ENCODE peak calls at places on chromosomes 4 and X, in five cellular contexts. X, C, S, T and I are unnamed samples.

GRCh38 chr4:147578611-147579010 is 38.6 kb upstream of the TMEM184C start:
- DNase-seq in X (no peak), C (no peak), S (no peak), T (no peak), I (no peak)

GRCh38 chr4:86898562-86898961 is 6.3 kb upstream of the C4orf36 start:
- DNase-seq in X (peak; percentile 16), C (peak; percentile 6), S (peak; percentile 25), T (no peak), I (peak; percentile 32)

GRCh38 chr4:168388890-168389289 is 70.3 kb upstream of the DDX60 start:
- DNase-seq in X (no peak), C (no peak), S (peak; percentile 33), T (peak; percentile 53), I (no peak)

GRCh38 chrX:152895724-152896420 is 2.0 kb upstream of the ZNF185 start:
- DNase-seq in X (no peak), C (peak; percentile 95), S (peak; percentile 93), T (no peak), I (no peak)

GRCh38 chrX:123818243-123818642 is 41.6 kb upstream of the XIAP start:
- DNase-seq in X (no peak), C (peak; percentile 34), S (peak; percentile 89), T (peak; percentile 63), I (no peak)

GRCh38 chr4:172083236-172083635 is 270.0 kb downstream of the GALNTL6 start:
- DNase-seq in X (no peak), C (no peak), S (no peak), T (no peak), I (no peak)

GRCh38 chr4:91837608-91838029 is 466.1 kb upstream of the GRID2 start:
- DNase-seq in X (no peak), C (no peak), S (peak; percentile 63), T (peak; percentile 74), I (no peak)

GRCh38 chr4:74161676-74162450 is 3.9 kb downstream of the MTHFD2L start:
- DNase-seq in X (no peak), C (no peak), S (no peak), T (peak; percentile 42), I (peak; percentile 39)

GRCh38 chr4:71026086-71026485 is 32.6 kb downstream of the DCK start:
- DNase-seq in X (no peak), C (no peak), S (peak; percentile 78), T (peak; percentile 80), I (no peak)

GRCh38 chr4:1488831-1489638 is 82.8 kb upstream of the NKX1-1 start:
- DNase-seq in X (no peak), C (no peak), S (no peak), T (no peak), I (no peak)

GRCh38 chr4:19623866-19624265 is 627.8 kb upstream of the SLIT2 start:
- DNase-seq in X (no peak), C (no peak), S (no peak), T (no peak), I (no peak)

GRCh38 chr4:169351860-169352259 is 81.1 kb upstream of the SH3RF1 start:
- DNase-seq in X (no peak), C (no peak), S (no peak), T (peak; percentile 96), I (peak; percentile 50)

GRCh38 chrX:115054876-115055275 is 37.5 kb upstream of the IL13RA2 start:
- DNase-seq in X (no peak), C (no peak), S (no peak), T (no peak), I (no peak)

GRCh38 chrX:27893211-27893610 is 85.4 kb downstream of the MAGEB10 start:
- DNase-seq in X (no peak), C (no peak), S (no peak), T (no peak), I (no peak)

GRCh38 chrX:53694642-53695041 is 8.1 kb upstream of the HUWE1 start:
- DNase-seq in X (no peak), C (no peak), S (no peak), T (no peak), I (no peak)

GRCh38 chr4:181685461-181685860 is 557.7 kb upstream of the TENM3 start:
- DNase-seq in X (no peak), C (no peak), S (no peak), T (peak; percentile 70), I (no peak)

GRCh38 chr4:40515398-40516293 is 114.0 kb downstream of the RBM47 start:
- DNase-seq in X (peak; percentile 91), C (peak; percentile 47), S (peak; percentile 5), T (no peak), I (peak; percentile 11)

GRCh38 chr4:109009909-109010308 is 247.1 kb upstream of the ETNPPL start:
- DNase-seq in X (no peak), C (no peak), S (no peak), T (peak; percentile 66), I (no peak)

GRCh38 chr4:38013461-38014366 is 53.5 kb downstream of the PTTG2 start:
- DNase-seq in X (no peak), C (no peak), S (peak; percentile 62), T (peak; percentile 38), I (no peak)

GRCh38 chr4:65007841-65008439 is 598.7 kb upstream of the TECRL start:
- DNase-seq in X (peak; percentile 53), C (peak; percentile 4), S (peak; percentile 86), T (peak; percentile 42), I (peak; percentile 73)

GRCh38 chr4:176011523-176011922 is 54.1 kb upstream of the WDR17 start:
- DNase-seq in X (no peak), C (no peak), S (no peak), T (peak; percentile 46), I (no peak)

GRCh38 chrX:1546601-1547275 is 9.8 kb upstream of the P2RY8 start:
- DNase-seq in X (no peak), C (no peak), S (no peak), T (no peak), I (no peak)

GRCh38 chr4:8754634-8755589 is 116.7 kb downstream of the HMX1 start:
- DNase-seq in X (no peak), C (no peak), S (no peak), T (no peak), I (no peak)

DNA sequence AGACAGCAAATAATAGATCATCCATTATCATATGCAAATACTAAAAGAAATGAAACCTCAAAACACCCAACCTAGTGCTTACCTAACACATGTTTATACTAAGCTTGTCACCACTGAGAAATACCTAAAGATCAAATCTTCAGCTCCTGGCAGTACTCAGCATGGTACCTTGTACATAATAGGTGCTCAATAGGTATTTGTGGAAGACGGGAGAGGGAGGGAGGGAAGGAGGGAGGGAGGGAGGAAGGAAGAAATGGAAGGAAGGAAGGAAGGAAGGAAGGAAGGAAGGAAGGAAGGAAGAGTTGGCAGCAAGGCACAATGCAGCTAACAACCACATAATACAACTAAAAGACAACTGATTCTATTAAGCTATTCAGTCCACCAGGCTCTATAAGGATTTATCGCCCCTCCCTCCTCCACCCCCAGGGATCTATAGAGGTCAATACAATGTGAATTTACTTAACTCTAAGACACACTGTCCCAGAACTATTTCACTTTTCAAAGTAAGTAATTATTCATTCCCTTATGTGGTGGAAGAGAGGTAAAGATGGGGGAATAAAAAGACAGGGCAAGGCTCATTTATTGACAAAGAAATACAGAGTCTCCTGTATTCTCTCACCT is 328.9 kb downstream of the PAPSS1 start:
- DNase-seq in X (no peak), C (no peak), S (no peak), T (no peak), I (no peak)
- H3K79me2 ChIP-seq in X (no peaks in the 10 kb centered on the region), C (no peaks in the 10 kb centered on the region), S (no peaks in the 10 kb centered on the region), T (no peaks in the 10 kb centered on the region), I (no peaks in the 10 kb centered on the region)

GRCh38 chrX:10395643-10396042 is 224.7 kb downstream of the MID1 start:
- DNase-seq in X (no peak), C (no peak), S (no peak), T (no peak), I (no peak)
- H3K79me2 ChIP-seq in X (no peaks in the 10 kb centered on the region), C (no peaks in the 10 kb centered on the region), S (no peaks in the 10 kb centered on the region), T (no peaks in the 10 kb centered on the region), I (no peaks in the 10 kb centered on the region)

DNA sequence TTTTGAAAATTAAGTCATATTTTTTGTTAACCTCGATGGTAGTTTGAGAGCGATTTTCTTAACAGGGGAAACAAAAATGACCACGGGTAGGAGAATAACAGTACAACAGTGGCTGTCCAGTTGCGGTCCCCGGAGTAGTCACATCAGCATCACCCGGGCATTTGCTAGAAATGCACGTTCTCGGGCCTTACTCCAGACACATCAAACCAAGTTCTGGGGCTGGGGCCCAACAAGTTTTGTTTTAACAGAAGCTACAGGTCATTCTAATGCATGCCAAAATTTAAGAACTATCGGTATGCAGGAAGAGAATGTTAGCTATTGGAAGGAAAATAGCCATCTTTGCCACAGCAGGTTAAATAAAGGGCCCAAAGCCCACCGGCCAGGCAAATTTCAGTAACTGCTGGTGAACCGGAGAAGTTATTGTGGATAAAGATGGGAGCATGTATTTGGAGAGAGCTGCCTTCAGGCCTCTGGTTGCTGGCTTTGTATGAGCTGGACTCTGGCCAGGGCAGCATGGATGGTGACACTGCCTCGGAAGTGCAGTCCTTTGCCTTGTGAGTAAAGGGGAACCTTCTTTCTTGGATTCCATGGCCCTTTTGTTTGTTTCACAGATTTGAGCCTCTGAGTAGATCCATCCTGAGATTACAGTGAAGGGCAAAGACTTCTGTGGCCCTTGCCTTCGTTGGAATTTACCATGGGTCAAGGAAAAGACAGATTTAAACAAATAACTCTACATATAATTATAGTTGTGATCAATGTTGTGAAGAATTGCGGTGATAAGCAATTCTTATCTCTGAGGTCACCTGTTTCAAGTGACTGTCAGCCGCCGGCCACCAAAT is 62.1 kb downstream of the TBC1D14 start:
- DNase-seq in X (no peak), C (no peak), S (no peak), T (no peak), I (no peak)
- H3K79me2 ChIP-seq in X (no peaks in the 10 kb centered on the region), C (peaks cover 4% of the 10 kb centered on the region), S (no peaks in the 10 kb centered on the region), T (no peaks in the 10 kb centered on the region), I (peaks cover 12% of the 10 kb centered on the region)

GRCh38 chr4:145501051-145501660 is 19.5 kb downstream of the SMAD1 start:
- DNase-seq in X (peak; percentile 96), C (no peak), S (no peak), T (no peak), I (no peak)

GRCh38 chr4:145498430-145498829 is 16.8 kb downstream of the SMAD1 start:
- DNase-seq in X (no peak), C (no peak), S (no peak), T (no peak), I (no peak)

GRCh38 chr4:145496292-145496691 is 14.6 kb downstream of the SMAD1 start:
- DNase-seq in X (no peak), C (no peak), S (peak; percentile 66), T (no peak), I (no peak)

GRCh38 chr4:145494666-145495065 is 13.0 kb downstream of the SMAD1 start:
- DNase-seq in X (peak; percentile 55), C (no peak), S (no peak), T (no peak), I (no peak)

DNA sequence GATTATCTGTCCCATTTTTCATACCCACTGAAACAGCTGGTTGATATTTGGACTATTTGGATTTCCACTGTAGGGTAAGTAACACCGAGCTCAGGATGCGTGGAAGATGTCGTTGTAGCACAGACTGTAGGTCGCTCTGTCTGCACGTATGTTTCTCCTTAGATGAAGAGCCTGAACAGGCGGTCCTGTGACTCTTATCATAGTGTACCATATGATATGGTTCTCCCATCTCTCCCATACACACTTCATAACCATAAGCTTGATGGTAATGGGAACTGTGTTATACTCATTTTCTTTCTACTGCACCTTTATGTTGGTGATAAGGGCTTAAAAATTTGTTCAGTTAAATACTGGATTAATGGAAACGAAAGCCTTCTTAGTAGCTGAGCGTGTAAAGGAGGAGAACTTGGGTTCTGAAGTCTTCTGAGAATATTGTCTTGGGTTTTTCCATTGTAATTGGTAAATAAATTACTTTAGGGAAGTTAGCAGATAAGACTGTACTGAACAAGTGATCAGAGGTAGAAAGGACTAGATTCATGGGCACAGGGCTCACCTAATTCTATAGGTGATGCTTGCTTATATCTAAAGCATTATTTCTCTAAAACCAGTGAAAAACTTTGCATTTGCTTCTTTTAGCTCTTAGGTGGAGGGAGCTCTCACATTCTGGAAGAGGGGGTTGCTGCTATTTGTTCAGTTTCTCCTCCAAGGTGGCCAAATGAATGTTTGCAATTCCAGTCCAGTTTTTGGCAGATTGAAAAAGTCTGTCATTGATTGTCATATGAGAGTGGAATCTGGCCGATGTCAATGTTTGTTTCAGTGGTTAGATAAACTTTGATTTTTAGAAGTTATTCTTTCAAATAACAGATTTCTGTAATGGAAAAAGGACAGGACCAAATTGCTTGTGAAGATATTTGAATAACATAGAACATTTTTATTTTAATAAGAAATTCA is 15.8 kb downstream of the SMAD1 start:
- DNase-seq in X (no peak), C (no peak), S (no peak), T (no peak), I (no peak)
- H3K79me2 ChIP-seq in X (peaks cover 97% of the 10 kb centered on the region), C (no peaks in the 10 kb centered on the region), S (peaks cover 32% of the 10 kb centered on the region), T (peaks cover 95% of the 10 kb centered on the region), I (peaks cover 100% of the 10 kb centered on the region)